ENCODE peak calls at places on chromosomes 2 and 18, in ten cellular contexts. T, U, N, R, K, Y, L, C, F and H are unnamed samples.

GRCh38 chr2:636649-637405 is 40.4 kb downstream of the TMEM18 start:
- DNase-seq in U (peak; percentile 82), N (peak; percentile 84), T (peak; percentile 20), K (peak; percentile 35), L (peak; percentile 67), C (peak; percentile 69), R (peak; percentile 71), F (peak; percentile 92), Y (peak; percentile 47), H (peak; percentile 48)

GRCh38 chr18:13266208-13267100 is 47.9 kb downstream of the LDLRAD4 start:
- DNase-seq in R (no peak), C (peak; percentile 71), K (no peak), Y (no peak), T (no peak), U (no peak), L (peak; percentile 64), N (no peak), F (peak; percentile 88), H (no peak)

GRCh38 chr2:55268288-55268906 is 634 bp downstream of the MTIF2 start:
- DNase-seq in U (peak; percentile 12), L (no peak), Y (no peak), N (no peak), T (no peak), R (no peak), K (no peak), C (no peak), F (no peak), H (no peak)

GRCh38 chr18:76491801-76492668 is 3.0 kb downstream of the ZNF516 start:
- DNase-seq in U (peak; percentile 69), K (no peak), Y (no peak), T (peak; percentile 40), F (peak; percentile 82), N (peak; percentile 55), C (no peak), R (peak; percentile 56), L (no peak), H (no peak)

GRCh38 chr2:18009891-18010290 is 131.4 kb downstream of the KCNS3 start:
- DNase-seq in U (no peak), R (no peak), F (no peak), L (no peak), T (no peak), Y (no peak), N (no peak), C (no peak), K (no peak), H (no peak)

GRCh38 chr2:70983506-70984227 is 5.2 kb downstream of the ANKRD53 start:
- DNase-seq in T (no peak), L (peak; percentile 3), K (no peak), R (no peak), C (peak; percentile 7), Y (no peak), F (no peak), U (no peak), N (no peak), H (no peak)

GRCh38 chr2:102103992-102104871 is 38.3 kb upstream of the IL1R1 start:
- DNase-seq in K (peak; percentile 7), R (peak; percentile 66), U (no peak), Y (no peak), L (peak; percentile 87), T (peak; percentile 91), N (peak; percentile 64), F (peak; percentile 89), C (peak; percentile 49), H (no peak)

GRCh38 chr18:76363451-76364120 is 131.5 kb downstream of the ZNF516 start:
- DNase-seq in T (peak; percentile 69), C (no peak), R (no peak), K (no peak), F (no peak), L (no peak), Y (no peak), U (no peak), N (no peak), H (no peak)

GRCh38 chr2:98039085-98039756 is 43.5 kb upstream of the TMEM131 start:
- DNase-seq in R (peak; percentile 82), L (peak; percentile 32), U (no peak), Y (no peak), T (no peak), N (no peak), F (no peak), K (no peak), C (no peak), H (no peak)

GRCh38 chr2:36371963-36372391 is 16.4 kb downstream of the CRIM1 start:
- DNase-seq in K (no peak), R (no peak), F (no peak), L (no peak), Y (no peak), C (no peak), T (peak; percentile 90), N (no peak), U (peak; percentile 71), H (no peak)

GRCh38 chr2:85342156-85342555 is 12.2 kb downstream of the RETSAT start:
- DNase-seq in L (no peak), Y (no peak), T (no peak), N (no peak), R (no peak), K (no peak), C (no peak), U (peak; percentile 11), F (no peak), H (no peak)

GRCh38 chr18:3451989-3452749 is 2.2 kb downstream of the TGIF1 start:
- DNase-seq in R (peak; percentile 84), C (peak; percentile 77), F (peak; percentile 81), T (peak; percentile 71), K (peak; percentile 7), U (peak; percentile 71), L (peak; percentile 49), Y (no peak), N (peak; percentile 71), H (peak; percentile 13)

GRCh38 chr2:122132292-122132691 is 376.8 kb downstream of the TSN start:
- DNase-seq in U (no peak), L (no peak), N (no peak), F (no peak), Y (no peak), C (no peak), R (no peak), K (no peak), T (no peak), H (no peak)

GRCh38 chr2:230865324-230865765 is 603 bp downstream of the ITM2C start:
- DNase-seq in C (no peak), N (peak; percentile 67), R (peak; percentile 69), L (no peak), Y (no peak), T (no peak), F (peak; percentile 70), U (peak; percentile 57), K (no peak), H (no peak)
- H3K27me3 ChIP-seq in C (no peaks in the 10 kb centered on the region), N (no peaks in the 10 kb centered on the region), R (no peaks in the 10 kb centered on the region), L (no peaks in the 10 kb centered on the region), Y (no peaks in the 10 kb centered on the region), T (peaks cover 19% of the 10 kb centered on the region), F (no peaks in the 10 kb centered on the region), U (peaks cover 18% of the 10 kb centered on the region), K (no peaks in the 10 kb centered on the region), H (no peaks in the 10 kb centered on the region)

GRCh38 chr18:11901826-11902438 is 6.2 kb downstream of the MPPE1 start:
- DNase-seq in L (no peak), T (no peak), C (no peak), Y (no peak), K (no peak), R (no peak), U (no peak), F (no peak), N (no peak), H (no peak)
- H3K27ac ChIP-seq in L (no peak overlapping the region), T (no peak overlapping the region), C (no peak overlapping the region), Y (no peak overlapping the region), K (no peak overlapping the region), R (no peak overlapping the region), U (no peak overlapping the region), F (no peak overlapping the region), N (peak overlapping the region; percentile 42), H (no peak overlapping the region)

DNA sequence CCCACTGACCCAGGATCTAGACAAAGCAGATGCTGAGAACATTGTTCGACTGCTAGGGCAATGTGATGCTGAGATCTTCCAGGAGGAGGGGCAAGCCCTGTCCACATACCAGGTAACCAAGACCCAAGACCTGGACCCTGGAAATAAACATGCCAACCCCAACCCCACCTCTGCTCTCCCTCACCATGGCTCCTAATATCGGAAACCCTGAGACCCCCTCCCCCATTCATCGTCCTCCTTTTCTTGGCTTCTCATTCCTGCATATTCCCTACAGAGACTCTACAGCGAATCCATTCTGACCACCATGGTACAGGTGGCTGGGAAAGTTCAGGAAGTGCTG is 619 bp downstream of the GCKR start:
- DNase-seq in T (no peak), U (no peak), R (no peak), N (no peak), L (no peak), C (no peak), F (no peak), K (no peak), Y (no peak), H (no peak)
- H3K27me3 ChIP-seq in T (no peaks in the 10 kb centered on the region), U (peaks cover 54% of the 10 kb centered on the region), R (peaks cover 8% of the 10 kb centered on the region), N (no peaks in the 10 kb centered on the region), L (no peaks in the 10 kb centered on the region), C (no peaks in the 10 kb centered on the region), F (no peaks in the 10 kb centered on the region), K (peaks cover 20% of the 10 kb centered on the region), Y (peaks cover 8% of the 10 kb centered on the region), H (peaks cover 53% of the 10 kb centered on the region)

GRCh38 chr2:238692562-238692961 is 155.3 kb upstream of the TWIST2 start:
- DNase-seq in L (no peak), U (no peak), K (no peak), C (no peak), Y (no peak), F (no peak), R (no peak), T (no peak), N (no peak), H (no peak)

GRCh38 chr2:238693337-238694093 is 154.4 kb upstream of the TWIST2 start:
- DNase-seq in F (no peak), T (no peak), U (no peak), R (no peak), N (no peak), K (no peak), C (no peak), Y (no peak), L (no peak), H (no peak)

GRCh38 chr2:238695538-238695937 is 152.3 kb upstream of the TWIST2 start:
- DNase-seq in T (no peak), N (no peak), L (peak; percentile 22), R (peak; percentile 17), F (no peak), U (no peak), C (no peak), K (no peak), Y (no peak), H (no peak)

GRCh38 chr2:238696323-238696722 is 151.6 kb upstream of the TWIST2 start:
- DNase-seq in L (no peak), U (no peak), N (no peak), R (no peak), C (no peak), F (no peak), Y (no peak), K (no peak), T (no peak), H (no peak)

DNA sequence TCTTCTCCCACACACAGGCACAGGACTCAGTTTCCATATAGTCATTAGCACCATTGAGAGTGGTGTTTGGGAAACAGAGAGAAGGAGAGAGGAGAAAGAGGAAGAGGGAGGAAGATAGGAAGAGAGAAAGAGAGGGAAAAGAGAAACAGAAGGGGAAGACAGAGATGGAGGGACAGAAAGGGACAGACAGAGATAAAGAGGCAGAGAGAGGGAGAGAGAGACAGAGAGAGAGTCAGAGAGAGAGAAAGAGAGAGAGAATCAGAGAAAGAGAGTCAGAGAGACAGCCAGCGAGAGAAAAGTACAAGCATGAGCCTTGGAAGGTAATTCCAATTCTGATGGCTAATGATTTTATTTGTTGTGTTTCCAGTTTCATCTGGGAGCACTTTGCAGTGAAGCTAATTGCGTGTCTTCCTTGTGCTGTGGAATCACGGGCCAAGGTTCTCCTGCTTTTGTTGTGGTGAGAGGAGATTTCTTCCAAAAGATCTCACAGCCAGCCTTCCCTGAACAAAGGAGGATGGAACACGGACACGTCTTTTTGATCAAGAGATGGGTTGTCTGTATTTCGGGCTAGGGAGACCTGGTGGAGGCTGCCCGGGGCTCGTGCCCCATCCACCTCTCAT is 153.6 kb upstream of the TWIST2 start:
- DNase-seq in U (no peak), K (no peak), R (no peak), L (no peak), F (no peak), C (no peak), T (no peak), Y (no peak), N (no peak), H (no peak)
- H3K27ac ChIP-seq in U (no peak overlapping the region), K (no peak overlapping the region), R (no peak overlapping the region), L (no peak overlapping the region), F (no peak overlapping the region), C (peak overlapping the region; percentile 62), T (no peak overlapping the region), Y (no peak overlapping the region), N (no peak overlapping the region), H (no peak overlapping the region)